ENCODE peak calls at places on chromosomes 6 and 20, in eight cellular contexts. Y, G, X, F, C, U, T and B are unnamed samples.

GRCh38 chr6:46963039-46963438 is 41.3 kb upstream of the ADGRF5 start:
- DNase-seq in Y (no peak), G (no peak), X (no peak), F (no peak), C (no peak), U (no peak), T (no peak), B (no peak)

GRCh38 chr6:33279971-33280511 is 3.1 kb downstream of the B3GALT4 start:
- DNase-seq in Y (peak), G (no peak), X (no peak), F (peak), C (peak), U (no peak), T (peak), B (peak)

GRCh38 chr6:169841907-169842606 is 90.6 kb downstream of the ERMARD start:
- DNase-seq in Y (no peak), G (no peak), X (no peak), F (no peak), C (peak), U (no peak), T (no peak), B (peak)

GRCh38 chr6:21102624-21103023 is 490.9 kb upstream of the SOX4 start:
- DNase-seq in Y (no peak), G (no peak), X (no peak), F (no peak), C (no peak), U (no peak), T (no peak), B (no peak)

GRCh38 chr6:76330031-76330430 is 257.6 kb upstream of the IMPG1 start:
- DNase-seq in Y (no peak), G (no peak), X (no peak), F (no peak), C (no peak), U (no peak), T (no peak), B (no peak)

GRCh38 chr6:45187841-45188240 is 140.3 kb upstream of the RUNX2 start:
- DNase-seq in Y (peak), G (no peak), X (no peak), F (peak), C (no peak), U (no peak), T (no peak), B (no peak)

GRCh38 chr6:150567823-150568383 is 31.8 kb upstream of the PLEKHG1 start:
- DNase-seq in Y (no peak), G (no peak), X (no peak), F (no peak), C (no peak), U (no peak), T (no peak), B (no peak)

GRCh38 chr6:22442826-22443225 is 126.5 kb upstream of the HDGFL1 start:
- DNase-seq in Y (peak), G (no peak), X (no peak), F (peak), C (no peak), U (no peak), T (no peak), B (no peak)

GRCh38 chr20:63900373-63900772 is 5.4 kb downstream of the DNAJC5 start:
- DNase-seq in Y (no peak), G (no peak), X (no peak), F (no peak), C (no peak), U (no peak), T (no peak), B (no peak)

GRCh38 chr6:31620586-31621319 is at the start of gene PRRC2A:
- DNase-seq in Y (no peak), G (peak), X (peak), F (no peak), C (peak), U (peak), T (peak), B (peak)

GRCh38 chr6:36319436-36319762 is 17.3 kb downstream of the BNIP5 start:
- DNase-seq in Y (no peak), G (no peak), X (no peak), F (no peak), C (no peak), U (no peak), T (no peak), B (no peak)

GRCh38 chr20:51536116-51537069 is 6.1 kb downstream of the NFATC2 start:
- DNase-seq in Y (no peak), G (no peak), X (no peak), F (no peak), C (no peak), U (no peak), T (no peak), B (no peak)

GRCh38 chr6:155177369-155177961 is 86.3 kb upstream of the CLDN20 start:
- DNase-seq in Y (peak), G (no peak), X (no peak), F (peak), C (no peak), U (no peak), T (peak), B (no peak)

GRCh38 chr6:41455818-41456217 is 90.4 kb upstream of the FOXP4 start:
- DNase-seq in Y (peak), G (no peak), X (no peak), F (no peak), C (no peak), U (no peak), T (no peak), B (no peak)

GRCh38 chr6:1477432-1478090 is 88.2 kb downstream of the FOXF2 start:
- DNase-seq in Y (peak), G (no peak), X (no peak), F (peak), C (no peak), U (no peak), T (peak), B (no peak)

GRCh38 chr20:14845199-14846160 is 508.1 kb upstream of the FLRT3 start:
- DNase-seq in Y (peak), G (no peak), X (no peak), F (no peak), C (no peak), U (no peak), T (no peak), B (no peak)

GRCh38 chr6:470901-471448 is 79.4 kb downstream of the IRF4 start:
- DNase-seq in Y (no peak), G (no peak), X (no peak), F (no peak), C (no peak), U (no peak), T (no peak), B (no peak)

GRCh38 chr6:25010917-25011625 is 75.3 kb upstream of the RIPOR2 start:
- DNase-seq in Y (peak), G (no peak), X (no peak), F (peak), C (no peak), U (no peak), T (no peak), B (no peak)

GRCh38 chr20:25024171-25024570 is 31.6 kb upstream of the APMAP start:
- DNase-seq in Y (no peak), G (no peak), X (no peak), F (no peak), C (no peak), U (no peak), T (no peak), B (no peak)

GRCh38 chr6:5617179-5617578 is 355.9 kb downstream of the FARS2 start:
- DNase-seq in Y (no peak), G (no peak), X (no peak), F (no peak), C (no peak), U (no peak), T (no peak), B (no peak)

GRCh38 chr20:57703013-57703412 is 6.8 kb downstream of the PMEPA1 start:
- DNase-seq in Y (no peak), G (no peak), X (no peak), F (no peak), C (no peak), U (no peak), T (no peak), B (no peak)

GRCh38 chr6:166596741-166597507 is 10.4 kb upstream of the RAMACL start:
- DNase-seq in Y (no peak), G (no peak), X (no peak), F (no peak), C (no peak), U (no peak), T (no peak), B (no peak)

GRCh38 chr6:28747083-28747630 is 176.6 kb downstream of the TRIM27 start:
- DNase-seq in Y (no peak), G (no peak), X (no peak), F (no peak), C (no peak), U (no peak), T (no peak), B (no peak)

GRCh38 chr20:61355585-61355984 is 103.5 kb downstream of the CDH4 start:
- DNase-seq in Y (no peak), G (no peak), X (no peak), F (no peak), C (no peak), U (no peak), T (no peak), B (no peak)

GRCh38 chr6:32774428-32774827 is 11.1 kb upstream of the HLA-DQB2 start:
- DNase-seq in Y (no peak), G (no peak), X (no peak), F (no peak), C (no peak), U (no peak), T (no peak), B (no peak)

GRCh38 chr6:26383624-26384417 is 913 bp downstream of the BTN2A2 start:
- DNase-seq in Y (peak), G (no peak), X (no peak), F (peak), C (no peak), U (no peak), T (peak), B (peak)

GRCh38 chr20:63739129-63740069 is at the start of gene SLC2A4RG:
- DNase-seq in Y (peak), G (peak), X (peak), F (peak), C (peak), U (peak), T (peak), B (peak)

GRCh38 chr6:26312096-26312463 is 52.9 kb upstream of the BTN3A2 start:
- DNase-seq in Y (peak), G (no peak), X (no peak), F (no peak), C (no peak), U (no peak), T (no peak), B (no peak)

GRCh38 chr20:43444107-43444506 is 13.6 kb upstream of the SRSF6 start:
- DNase-seq in Y (no peak), G (no peak), X (no peak), F (no peak), C (no peak), U (no peak), T (no peak), B (peak)

GRCh38 chr20:24873015-24873620 is 76.0 kb upstream of the CST7 start:
- DNase-seq in Y (no peak), G (no peak), X (no peak), F (no peak), C (no peak), U (no peak), T (no peak), B (no peak)

GRCh38 chr6:36838896-36839818 is at the start of gene CPNE5:
- DNase-seq in Y (peak), G (no peak), X (no peak), F (no peak), C (no peak), U (no peak), T (peak), B (no peak)

GRCh38 chr6:107539409-107539808 is 49.5 kb downstream of the SOBP start:
- DNase-seq in Y (peak), G (no peak), X (no peak), F (no peak), C (no peak), U (no peak), T (no peak), B (no peak)

GRCh38 chr6:105680131-105680530 is 277.2 kb upstream of the PREP start:
- DNase-seq in Y (no peak), G (no peak), X (no peak), F (no peak), C (no peak), U (no peak), T (no peak), B (no peak)